ENCODE peak calls at places on chromosomes 6 and 20, in five cellular contexts. E is left lung, L is NCI-H2081, A is iPS-NIHi11, D is COR-L47. K is an unnamed sample.
A peak's percentile ranks its signal among the peaks of the same experiment; 100 is the strongest.

GRCh38 chr20:54585222-54585621 is 109.8 kb downstream of the DOK5 start:
- DNase-seq in E (no peak), L (no peak), A (no peak), D (no peak), K (no peak)

GRCh38 chr6:169545956-169546355 is 155.9 kb downstream of the WDR27 start:
- DNase-seq in E (no peak), L (no peak), A (no peak), D (no peak), K (no peak)

GRCh38 chr6:4369616-4370015 is 234.2 kb upstream of the ECI2 start:
- DNase-seq in E (no peak), L (no peak), A (no peak), D (no peak), K (no peak)

GRCh38 chr20:47392721-47393073 is 36.2 kb upstream of the ZMYND8 start:
- DNase-seq in E (no peak), L (no peak), A (no peak), D (no peak), K (no peak)

GRCh38 chr6:91099501-91099900 is 512.6 kb upstream of the MAP3K7 start:
- DNase-seq in E (no peak), L (no peak), A (no peak), D (no peak), K (no peak)

GRCh38 chr6:45126033-45126432 is 202.1 kb upstream of the RUNX2 start:
- DNase-seq in E (no peak), L (no peak), A (no peak), D (no peak), K (no peak)

GRCh38 chr20:34375977-34376430 is 12.9 kb downstream of the ITCH start:
- DNase-seq in E (no peak), L (no peak), A (no peak), D (no peak), K (no peak)

GRCh38 chr6:76592561-76592960 is 520.1 kb upstream of the IMPG1 start:
- DNase-seq in E (no peak), L (no peak), A (no peak), D (no peak), K (no peak)

GRCh38 chr6:56744528-56744927 is 101.8 kb upstream of the DST start:
- DNase-seq in E (no peak), L (no peak), A (no peak), D (no peak), K (no peak)

GRCh38 chr20:37670426-37670825 is 23.4 kb upstream of the CTNNBL1 start:
- DNase-seq in E (no peak), L (peak; percentile 61), A (no peak), D (peak; percentile 52), K (no peak)

GRCh38 chr6:43014434-43014909 is 423 bp downstream of the KLHDC3 start:
- DNase-seq in E (no peak), L (no peak), A (no peak), D (no peak), K (peak; percentile 19)

K was measured in LoVo.